ENCODE peak calls at places on chromosomes 12 and 14, in nine cellular contexts. K is H9, L is tibial artery, F is breast epithelium, T is HL-60, U is fibroblast of lung, Y is body of pancreas, N is MM.1S, G is A549. R is an unnamed sample.

GRCh38 chr14:33836203-33836894 is 114.5 kb downstream of the EGLN3 start:
- DNase-seq in U (no peak), G (no peak), T (no peak), N (no peak), L (no peak), F (no peak), K (no peak), Y (no peak), R (no peak)

GRCh38 chr14:99575043-99576023 is 28.7 kb downstream of the CCDC85C start:
- DNase-seq in T (no peak), L (no peak), N (no peak), U (peak), G (peak), K (no peak), Y (peak), F (peak), R (no peak)

GRCh38 chr14:62597143-62597542 is 448.1 kb downstream of the KCNH5 start:
- DNase-seq in U (no peak), T (no peak), K (no peak), F (no peak), N (no peak), G (no peak), Y (no peak), L (no peak), R (no peak)

GRCh38 chr14:64880382-64881121 is 845 bp upstream of the SPTB start:
- DNase-seq in L (peak), K (peak), Y (peak), U (peak), F (no peak), G (peak), N (peak), T (peak), R (peak)

GRCh38 chr12:62291888-62292760 is 31.9 kb downstream of the USP15 start:
- DNase-seq in Y (no peak), U (peak), L (no peak), K (no peak), F (no peak), T (no peak), G (peak), N (no peak), R (no peak)

GRCh38 chr12:94099191-94099983 is 49.0 kb upstream of the PLXNC1 start:
- DNase-seq in T (no peak), K (no peak), L (no peak), N (no peak), Y (no peak), G (no peak), U (peak), F (no peak), R (no peak)

GRCh38 chr14:92973265-92973797 is 50.4 kb downstream of the CHGA start:
- DNase-seq in Y (peak), N (no peak), K (peak), U (peak), L (peak), G (peak), F (peak), T (peak), R (peak)

GRCh38 chr12:97112161-97112560 is 205.1 kb downstream of the NEDD1 start:
- DNase-seq in N (no peak), U (peak), Y (no peak), T (no peak), F (no peak), K (no peak), L (no peak), G (peak), R (no peak)

GRCh38 chr12:15163577-15163976 is 57.6 kb downstream of the RERG start:
- DNase-seq in Y (no peak), U (peak), F (no peak), L (no peak), N (no peak), T (no peak), K (no peak), G (no peak), R (no peak)

GRCh38 chr12:90366286-90366685 is 588.7 kb downstream of the CCER1 start:
- DNase-seq in N (no peak), L (no peak), Y (no peak), K (no peak), F (no peak), T (no peak), U (peak), G (no peak), R (no peak)

DNA sequence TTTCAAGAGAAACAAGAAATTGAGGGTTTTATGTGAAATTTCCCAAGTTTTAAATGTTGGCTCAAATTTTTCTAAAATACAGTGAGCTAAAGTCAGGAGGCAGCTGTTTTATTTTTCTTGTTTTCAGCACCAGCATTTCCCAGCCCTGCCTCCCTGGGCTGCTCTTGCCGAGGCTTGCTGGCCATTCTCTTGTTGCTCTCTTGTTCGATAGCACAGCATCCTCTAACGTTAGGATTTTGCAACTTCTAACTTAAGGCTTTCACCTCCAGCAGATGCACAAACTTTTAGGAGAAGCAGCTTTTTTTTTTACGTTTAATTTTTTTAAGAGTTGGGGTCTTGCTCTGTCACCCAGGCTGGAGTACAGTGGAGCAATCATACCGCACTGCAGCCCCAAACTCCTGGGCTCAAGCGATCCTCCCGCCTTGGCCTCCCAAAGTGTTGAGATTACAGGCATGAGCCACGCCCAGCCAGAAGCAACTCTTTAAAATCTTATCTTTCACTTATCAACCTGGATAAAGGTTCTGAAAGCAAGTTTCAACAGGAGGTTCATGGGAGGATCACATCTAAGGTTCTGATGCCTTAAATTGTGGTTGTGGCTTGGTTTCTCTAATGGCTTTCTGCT is 40.2 kb downstream of the B4GALNT3 start:
- DNase-seq in T (no peak), K (peak), F (no peak), G (no peak), N (no peak), U (no peak), L (peak), Y (no peak), R (no peak)
- TF ChIP-seq CTCF in T (no peak), K (no peak), F (no peak), G (no peak), N (no peak), U (no peak), L (peak), Y (no peak), R (peak)

GRCh38 chr12:2353281-2353680 is 300.5 kb downstream of the CACNA1C start:
- DNase-seq in U (no peak), T (no peak), K (no peak), Y (no peak), N (no peak), L (no peak), F (no peak), G (no peak), R (no peak)

GRCh38 chr12:2355604-2356003 is 302.8 kb downstream of the CACNA1C start:
- DNase-seq in T (no peak), U (no peak), N (no peak), G (no peak), Y (no peak), L (peak), F (no peak), K (no peak), R (no peak)

GRCh38 chr12:2353691-2354090 is 300.9 kb downstream of the CACNA1C start:
- DNase-seq in F (no peak), T (no peak), U (no peak), L (no peak), Y (no peak), K (no peak), G (no peak), N (no peak), R (peak)

GRCh38 chr12:2355198-2355597 is 302.4 kb downstream of the CACNA1C start:
- DNase-seq in Y (no peak), U (no peak), N (no peak), F (no peak), L (no peak), K (no peak), G (no peak), T (no peak), R (no peak)

DNA sequence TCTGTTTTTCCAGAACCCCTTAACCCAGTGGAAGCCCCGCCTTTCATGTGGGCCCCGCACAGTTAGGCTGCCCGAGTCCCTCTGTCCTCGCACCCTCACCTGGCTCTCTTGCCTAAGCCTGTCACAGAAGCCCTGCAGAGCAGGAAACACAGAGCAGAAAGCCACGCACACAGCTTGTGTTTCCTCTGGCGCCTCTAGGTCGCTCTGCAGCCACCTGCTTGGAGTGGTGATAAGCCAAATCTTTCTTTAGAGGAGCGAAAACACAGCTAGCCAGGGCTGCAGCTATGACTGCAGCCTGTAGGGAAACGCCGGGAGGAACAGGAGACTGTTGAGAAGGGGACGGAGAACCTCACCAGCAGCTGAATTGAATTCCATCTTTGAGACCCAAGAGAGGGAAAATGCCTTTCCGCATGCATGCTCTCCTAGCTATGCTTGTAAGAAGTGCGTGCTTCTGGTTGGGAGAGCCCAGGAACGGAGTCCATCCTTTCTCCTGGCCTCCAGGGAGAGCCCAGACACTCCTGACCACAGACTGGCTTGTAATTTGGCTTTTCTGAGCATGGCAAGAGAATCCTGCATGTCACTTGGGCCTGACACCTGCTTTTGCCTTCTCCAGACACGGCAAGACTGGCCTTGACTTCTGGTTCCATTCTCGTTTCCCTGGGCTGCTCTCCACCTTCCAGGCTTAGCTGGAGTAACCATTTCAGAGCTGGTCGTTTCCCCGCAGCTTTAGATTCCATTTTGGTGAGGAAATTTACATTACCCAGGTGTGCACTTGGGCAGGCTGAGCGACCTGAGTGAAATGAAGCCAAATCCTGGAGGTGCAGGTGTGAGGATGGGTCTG is 301.6 kb downstream of the CACNA1C start:
- DNase-seq in U (peak), Y (no peak), N (peak), F (no peak), K (no peak), L (peak), G (no peak), T (peak), R (peak)
- H3K27ac ChIP-seq in U (no peak), Y (no peak), N (no peak), F (no peak), K (no peak), L (peak), G (no peak), T (no peak), R (no peak)

DNA sequence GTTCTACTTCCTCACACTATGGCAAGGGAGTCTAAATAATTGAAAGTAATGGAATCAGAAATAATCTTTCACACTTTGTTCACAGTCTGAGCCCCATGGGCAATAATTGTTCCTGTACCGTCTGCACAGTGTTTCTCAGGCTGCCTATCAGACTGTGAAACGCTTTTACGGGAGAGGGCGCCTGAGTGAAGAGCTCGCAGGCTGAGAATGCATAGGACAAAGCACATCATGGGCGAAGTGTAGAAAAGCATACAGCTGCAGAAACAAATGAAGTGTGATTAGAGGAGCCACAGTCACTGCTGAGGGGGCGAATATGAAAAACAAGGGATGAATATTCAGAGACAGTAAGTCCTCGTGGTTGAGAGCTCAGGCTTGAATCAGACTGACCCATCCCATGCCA is 438.3 kb upstream of the DCN start:
- DNase-seq in K (no peak), F (no peak), N (no peak), U (peak), L (no peak), G (no peak), T (no peak), Y (no peak), R (peak)
- TF ChIP-seq CTCF in K (no peak), F (no peak), N (no peak), U (peak), L (no peak), G (no peak), T (no peak), Y (no peak), R (no peak)

GRCh38 chr14:73887704-73888459 is 1.2 kb downstream of the ZNF410 start:
- DNase-seq in U (no peak), G (no peak), L (no peak), N (no peak), Y (no peak), F (no peak), T (no peak), K (no peak), R (no peak)
- H3K27ac ChIP-seq in U (peak), G (peak), L (peak), N (peak), Y (peak), F (peak), T (peak), K (no peak), R (peak)

GRCh38 chr14:19941668-19942067 is 11.0 kb downstream of the OR4K1 start:
- DNase-seq in L (no peak), G (no peak), T (no peak), F (no peak), Y (no peak), K (no peak), N (no peak), U (no peak), R (no peak)
- TF ChIP-seq CTCF in L (no peak), G (no peak), T (no peak), F (no peak), Y (no peak), K (no peak), N (no peak), U (no peak), R (no peak)